ENCODE peak calls at places on chromosomes 12 and 14, in ten cellular contexts. D is Right ventricle myocardium superior; W is sigmoid colon; Z is germinal center; B is hypothalamus; R is EL; K is effector CD4-positive, alpha-beta T cell; T is tibial nerve; P is pancreas; A is C1 segment of cervical spinal cord. M is an unnamed sample.

GRCh38 chr12:131852551-131853299 is 24.5 kb downstream of the MMP17 start:
- DNase-seq in D (no peak), W (no peak), Z (no peak), B (no peak), R (peak), K (no peak), T (no peak), P (no peak), A (no peak), M (no peak)

GRCh38 chr12:49762468-49762847 is 21.1 kb downstream of the TMBIM6 start:
- DNase-seq in D (no peak), W (no peak), Z (no peak), B (no peak), R (no peak), K (no peak), T (no peak), P (no peak), A (no peak), M (no peak)

GRCh38 chr14:73787760-73788508 is 63.7 kb upstream of the PTGR2 start:
- DNase-seq in D (no peak), W (peak), Z (no peak), B (no peak), R (peak), K (no peak), T (no peak), P (no peak), A (no peak), M (no peak)

GRCh38 chr12:18454330-18454729 is 193.0 kb downstream of the PIK3C2G start:
- DNase-seq in D (no peak), W (no peak), Z (no peak), B (no peak), R (no peak), K (no peak), T (no peak), P (no peak), A (no peak), M (no peak)

GRCh38 chr12:113634982-113635381 is 163.3 kb upstream of the LHX5 start:
- DNase-seq in D (no peak), W (no peak), Z (no peak), B (no peak), R (no peak), K (no peak), T (no peak), P (no peak), A (no peak), M (no peak)

GRCh38 chr14:35047961-35048513 is 2.0 kb downstream of the FAM177A1 start:
- DNase-seq in D (no peak), W (no peak), Z (no peak), B (no peak), R (no peak), K (no peak), T (no peak), P (no peak), A (no peak), M (no peak)

GRCh38 chr12:124919646-124920352 is 5.3 kb upstream of the UBC start:
- DNase-seq in D (no peak), W (peak), Z (no peak), B (no peak), R (no peak), K (peak), T (no peak), P (no peak), A (no peak), M (no peak)

GRCh38 chr12:97194551-97194950 is 268.1 kb upstream of the RMST start:
- DNase-seq in D (no peak), W (no peak), Z (no peak), B (no peak), R (peak), K (no peak), T (no peak), P (no peak), A (no peak), M (no peak)

GRCh38 chr14:92960706-92961566 is 38.0 kb downstream of the CHGA start:
- DNase-seq in D (peak), W (no peak), Z (no peak), B (no peak), R (peak), K (no peak), T (no peak), P (peak), A (no peak), M (no peak)

GRCh38 chr12:99253068-99253467 is 394.5 kb upstream of the GARIN6 start:
- DNase-seq in D (no peak), W (no peak), Z (no peak), B (no peak), R (peak), K (no peak), T (no peak), P (no peak), A (no peak), M (no peak)

GRCh38 chr12:10719482-10719881 is 3.6 kb downstream of the YBX3 start:
- DNase-seq in D (no peak), W (no peak), Z (no peak), B (no peak), R (no peak), K (no peak), T (no peak), P (no peak), A (no peak), M (no peak)

GRCh38 chr12:3962661-3963483 is 89.7 kb upstream of the PARP11 start:
- DNase-seq in D (no peak), W (no peak), Z (peak), B (no peak), R (no peak), K (peak), T (no peak), P (no peak), A (no peak), M (no peak)

GRCh38 chr12:122851820-122852219 is 16.6 kb downstream of the HIP1R start:
- DNase-seq in D (no peak), W (peak), Z (no peak), B (no peak), R (peak), K (no peak), T (no peak), P (no peak), A (no peak), M (peak)

GRCh38 chr12:54650409-54650808 is 2.2 kb upstream of the DCD start:
- DNase-seq in D (no peak), W (no peak), Z (no peak), B (no peak), R (no peak), K (no peak), T (no peak), P (no peak), A (no peak), M (no peak)

GRCh38 chr14:52014601-52015267 is 25.4 kb downstream of the RTRAF start:
- DNase-seq in D (peak), W (peak), Z (no peak), B (no peak), R (no peak), K (no peak), T (no peak), P (no peak), A (no peak), M (no peak)

GRCh38 chr12:6471992-6472366 is 1.5 kb upstream of the VAMP1 start:
- DNase-seq in D (no peak), W (no peak), Z (no peak), B (no peak), R (no peak), K (no peak), T (no peak), P (no peak), A (no peak), M (no peak)

GRCh38 chr12:101876861-101877815 is at the start of gene DRAM1:
- DNase-seq in D (peak), W (peak), Z (peak), B (peak), R (peak), K (peak), T (peak), P (peak), A (peak), M (peak)

M was measured in astrocyte of the cerebellum.